ENCODE peak calls at places on chromosomes 4 and X, in five cellular contexts. One of them, this sample, is unnamed. For H3K27me3, the result is how much of the 10 kb centered on the place peaks cover.

GRCh38 chr4:110344165-110344564 is 131.8 kb upstream of the ENPEP start:
- DNase-seq in transverse colon: peak
- DNase-seq in CD8-positive, alpha-beta T cell: no peak
- DNase-seq in WERI-Rb-1: no peak
- DNase-seq in DND-41: peak
- DNase-seq in this sample: no peak

GRCh38 chrX:95076449-95076848 is 1402.4 kb downstream of the FAM133A start:
- DNase-seq in transverse colon: no peak
- DNase-seq in WERI-Rb-1: peak
- DNase-seq in DND-41: no peak
- DNase-seq in CD8-positive, alpha-beta T cell: no peak
- DNase-seq in this sample: no peak

GRCh38 chr4:155789391-155789790 is 30.6 kb downstream of the GUCY1B1 start:
- DNase-seq in WERI-Rb-1: no peak
- DNase-seq in DND-41: no peak
- DNase-seq in CD8-positive, alpha-beta T cell: no peak
- DNase-seq in transverse colon: no peak
- DNase-seq in this sample: no peak

GRCh38 chr4:85672959-85673358 is 198.0 kb downstream of the ARHGAP24 start:
- DNase-seq in WERI-Rb-1: no peak
- DNase-seq in DND-41: no peak
- DNase-seq in CD8-positive, alpha-beta T cell: no peak
- DNase-seq in transverse colon: no peak
- DNase-seq in this sample: no peak

GRCh38 chr4:188714907-188715306 is 575.7 kb downstream of the TRIML1 start:
- DNase-seq in WERI-Rb-1: no peak
- DNase-seq in transverse colon: no peak
- DNase-seq in DND-41: no peak
- DNase-seq in CD8-positive, alpha-beta T cell: no peak
- DNase-seq in this sample: no peak

GRCh38 chrX:39948564-39948963 is 149.2 kb downstream of the BCOR start:
- DNase-seq in DND-41: peak
- DNase-seq in CD8-positive, alpha-beta T cell: no peak
- DNase-seq in WERI-Rb-1: no peak
- DNase-seq in transverse colon: no peak
- DNase-seq in this sample: no peak

GRCh38 chr4:2362286-2363055 is 56.0 kb downstream of the ZFYVE28 start:
- DNase-seq in WERI-Rb-1: peak
- DNase-seq in DND-41: no peak
- DNase-seq in transverse colon: no peak
- DNase-seq in CD8-positive, alpha-beta T cell: no peak
- DNase-seq in this sample: no peak

GRCh38 chr4:47312170-47312569 is 151.3 kb downstream of the COMMD8 start:
- DNase-seq in CD8-positive, alpha-beta T cell: no peak
- DNase-seq in DND-41: no peak
- DNase-seq in transverse colon: no peak
- DNase-seq in WERI-Rb-1: no peak
- DNase-seq in this sample: no peak

GRCh38 chr4:138558886-138559285 is 316.7 kb upstream of the SLC7A11 start:
- DNase-seq in DND-41: no peak
- DNase-seq in CD8-positive, alpha-beta T cell: no peak
- DNase-seq in WERI-Rb-1: no peak
- DNase-seq in transverse colon: no peak
- DNase-seq in this sample: no peak

GRCh38 chr4:33262809-33263208 is 2542.6 kb downstream of the PCDH7 start:
- DNase-seq in DND-41: no peak
- DNase-seq in WERI-Rb-1: no peak
- DNase-seq in CD8-positive, alpha-beta T cell: no peak
- DNase-seq in transverse colon: no peak
- DNase-seq in this sample: no peak

GRCh38 chr4:163895369-163896005 is 401.0 kb downstream of the TMA16 start:
- DNase-seq in WERI-Rb-1: peak
- DNase-seq in CD8-positive, alpha-beta T cell: peak
- DNase-seq in DND-41: peak
- DNase-seq in transverse colon: no peak
- DNase-seq in this sample: no peak

GRCh38 chr4:88963817-88964216 is 93.2 kb downstream of the FAM13A start:
- DNase-seq in transverse colon: no peak
- DNase-seq in DND-41: no peak
- DNase-seq in CD8-positive, alpha-beta T cell: no peak
- DNase-seq in WERI-Rb-1: no peak
- DNase-seq in this sample: no peak

GRCh38 chr4:154491341-154491679 is 289 bp downstream of the DCHS2 start:
- DNase-seq in WERI-Rb-1: peak
- DNase-seq in transverse colon: peak
- DNase-seq in DND-41: no peak
- DNase-seq in CD8-positive, alpha-beta T cell: no peak
- DNase-seq in this sample: no peak

GRCh38 chrX:49155900-49156837 is 6.4 kb upstream of the MAGIX start:
- DNase-seq in WERI-Rb-1: peak
- DNase-seq in transverse colon: peak
- DNase-seq in DND-41: peak
- DNase-seq in CD8-positive, alpha-beta T cell: peak
- DNase-seq in this sample: peak

GRCh38 chr4:128686032-128686465 is 123.5 kb upstream of the JADE1 start:
- DNase-seq in WERI-Rb-1: no peak
- DNase-seq in CD8-positive, alpha-beta T cell: no peak
- DNase-seq in transverse colon: no peak
- DNase-seq in DND-41: no peak
- DNase-seq in this sample: no peak

GRCh38 chr4:77052352-77052751 is 23.4 kb downstream of the CCNI start:
- DNase-seq in DND-41: peak
- DNase-seq in WERI-Rb-1: peak
- DNase-seq in CD8-positive, alpha-beta T cell: peak
- DNase-seq in transverse colon: peak
- DNase-seq in this sample: peak

GRCh38 chr4:169984203-169984602 is 42.0 kb downstream of the MFAP3L start:
- DNase-seq in DND-41: no peak
- DNase-seq in CD8-positive, alpha-beta T cell: no peak
- DNase-seq in WERI-Rb-1: no peak
- DNase-seq in transverse colon: no peak
- DNase-seq in this sample: no peak

GRCh38 chrX:46917634-46918033 is 5.4 kb downstream of the JADE3 start:
- DNase-seq in transverse colon: no peak
- DNase-seq in WERI-Rb-1: no peak
- DNase-seq in CD8-positive, alpha-beta T cell: no peak
- DNase-seq in DND-41: no peak
- DNase-seq in this sample: no peak

GRCh38 chr4:172674811-172675210 is 493.8 kb upstream of the GALNT7 start:
- DNase-seq in transverse colon: no peak
- DNase-seq in DND-41: no peak
- DNase-seq in CD8-positive, alpha-beta T cell: no peak
- DNase-seq in WERI-Rb-1: no peak
- DNase-seq in this sample: no peak

GRCh38 chrX:26649534-26649933 is 433.6 kb downstream of the MAGEB5 start:
- DNase-seq in CD8-positive, alpha-beta T cell: no peak
- DNase-seq in transverse colon: no peak
- DNase-seq in DND-41: no peak
- DNase-seq in WERI-Rb-1: no peak
- DNase-seq in this sample: no peak

DNA sequence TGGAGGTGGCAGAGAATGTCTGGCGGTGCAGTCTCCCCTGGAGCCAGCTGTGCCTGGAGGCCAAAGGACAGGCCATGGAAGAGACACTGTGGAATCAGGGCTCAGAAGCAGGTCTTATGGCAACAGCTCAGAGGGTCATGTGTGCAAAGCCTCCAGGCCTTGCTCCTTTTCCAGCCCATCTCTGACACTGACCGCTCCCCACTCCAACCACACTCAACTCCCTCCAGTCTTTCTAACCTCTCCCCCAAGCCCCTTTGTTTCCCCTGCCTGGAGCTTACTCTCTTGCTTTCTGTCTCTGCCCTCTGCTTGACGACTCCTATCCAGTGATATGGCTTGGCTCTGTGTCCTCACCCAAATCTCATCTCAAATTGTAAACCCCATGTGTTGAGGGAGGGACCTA is 34.2 kb upstream of the CRMP1 start:
- DNase-seq in WERI-Rb-1: no peak
- DNase-seq in DND-41: no peak
- DNase-seq in CD8-positive, alpha-beta T cell: no peak
- DNase-seq in transverse colon: no peak
- DNase-seq in this sample: no peak
- H3K27me3 ChIP-seq in WERI-Rb-1: under half
- H3K27me3 ChIP-seq in DND-41: under half
- H3K27me3 ChIP-seq in CD8-positive, alpha-beta T cell: under half
- H3K27me3 ChIP-seq in transverse colon: under half
- H3K27me3 ChIP-seq in this sample: under half

DNA sequence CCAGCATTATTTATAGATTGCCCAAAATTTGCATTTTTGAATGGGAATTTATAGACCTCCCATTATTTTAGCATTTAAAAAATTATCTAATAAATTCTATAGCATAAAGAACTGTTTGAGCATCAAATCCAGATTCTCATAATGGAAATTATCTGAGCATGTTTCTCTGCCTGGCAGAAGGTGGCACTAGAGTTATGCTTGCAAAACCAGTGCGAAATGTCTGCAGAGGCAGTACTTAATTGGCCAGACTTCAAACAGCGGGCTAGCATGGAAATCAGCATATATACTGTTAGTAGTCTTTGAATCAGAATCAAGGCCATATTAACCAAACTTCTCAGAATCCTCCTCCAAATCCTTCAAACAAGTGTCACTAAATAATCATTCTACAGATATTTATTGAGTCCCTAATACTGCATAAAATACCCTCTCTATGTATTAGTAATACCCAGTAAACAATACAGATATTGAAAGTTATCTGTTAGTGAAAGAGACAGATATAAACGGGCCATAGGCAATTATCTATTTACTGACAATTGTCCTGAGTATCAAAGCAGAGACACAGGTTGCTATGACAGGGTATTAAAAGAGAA is 78.7 kb upstream of the DCLK2 start:
- DNase-seq in CD8-positive, alpha-beta T cell: no peak
- DNase-seq in DND-41: no peak
- DNase-seq in transverse colon: no peak
- DNase-seq in WERI-Rb-1: peak
- DNase-seq in this sample: no peak
- H3K27ac ChIP-seq in CD8-positive, alpha-beta T cell: no peak
- H3K27ac ChIP-seq in DND-41: no peak
- H3K27ac ChIP-seq in transverse colon: no peak
- H3K27ac ChIP-seq in WERI-Rb-1: no peak
- H3K27ac ChIP-seq in this sample: no peak

GRCh38 chrX:630922-631496 is 418 bp downstream of the SHOX start:
- DNase-seq in DND-41: no peak
- DNase-seq in WERI-Rb-1: no peak
- DNase-seq in transverse colon: no peak
- DNase-seq in CD8-positive, alpha-beta T cell: no peak
- DNase-seq in this sample: no peak
- H3K27me3 ChIP-seq in DND-41: under half
- H3K27me3 ChIP-seq in WERI-Rb-1: half or more
- H3K27me3 ChIP-seq in transverse colon: half or more
- H3K27me3 ChIP-seq in CD8-positive, alpha-beta T cell: under half
- H3K27me3 ChIP-seq in this sample: under half

GRCh38 chr4:168942985-168943384 is 67.1 kb downstream of the CBR4 start:
- DNase-seq in CD8-positive, alpha-beta T cell: no peak
- DNase-seq in WERI-Rb-1: no peak
- DNase-seq in transverse colon: no peak
- DNase-seq in DND-41: no peak
- DNase-seq in this sample: no peak

DNA sequence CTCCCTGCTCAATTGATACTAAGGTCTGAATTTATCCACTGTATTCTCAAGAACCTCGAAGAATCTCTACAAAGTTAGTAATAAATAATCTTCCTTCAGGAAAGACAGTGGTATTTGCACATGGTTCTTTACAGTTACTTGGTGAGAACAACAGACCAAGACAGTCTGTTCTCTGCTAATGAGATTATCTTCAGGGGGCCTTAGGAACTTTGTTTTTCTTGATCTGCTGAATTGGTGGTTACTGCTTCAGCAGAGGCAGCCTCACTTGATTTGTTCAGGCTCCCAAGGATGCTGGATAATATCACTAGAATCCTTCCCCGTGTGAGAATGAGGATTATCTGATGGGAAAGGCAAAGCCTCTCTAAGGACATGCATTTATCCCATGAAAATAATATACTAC is 64.8 kb downstream of the CBR4 start:
- DNase-seq in DND-41: no peak
- DNase-seq in CD8-positive, alpha-beta T cell: no peak
- DNase-seq in WERI-Rb-1: no peak
- DNase-seq in transverse colon: no peak
- DNase-seq in this sample: no peak
- H3K27ac ChIP-seq in DND-41: no peak
- H3K27ac ChIP-seq in CD8-positive, alpha-beta T cell: no peak
- H3K27ac ChIP-seq in WERI-Rb-1: no peak
- H3K27ac ChIP-seq in transverse colon: no peak
- H3K27ac ChIP-seq in this sample: no peak

DNA sequence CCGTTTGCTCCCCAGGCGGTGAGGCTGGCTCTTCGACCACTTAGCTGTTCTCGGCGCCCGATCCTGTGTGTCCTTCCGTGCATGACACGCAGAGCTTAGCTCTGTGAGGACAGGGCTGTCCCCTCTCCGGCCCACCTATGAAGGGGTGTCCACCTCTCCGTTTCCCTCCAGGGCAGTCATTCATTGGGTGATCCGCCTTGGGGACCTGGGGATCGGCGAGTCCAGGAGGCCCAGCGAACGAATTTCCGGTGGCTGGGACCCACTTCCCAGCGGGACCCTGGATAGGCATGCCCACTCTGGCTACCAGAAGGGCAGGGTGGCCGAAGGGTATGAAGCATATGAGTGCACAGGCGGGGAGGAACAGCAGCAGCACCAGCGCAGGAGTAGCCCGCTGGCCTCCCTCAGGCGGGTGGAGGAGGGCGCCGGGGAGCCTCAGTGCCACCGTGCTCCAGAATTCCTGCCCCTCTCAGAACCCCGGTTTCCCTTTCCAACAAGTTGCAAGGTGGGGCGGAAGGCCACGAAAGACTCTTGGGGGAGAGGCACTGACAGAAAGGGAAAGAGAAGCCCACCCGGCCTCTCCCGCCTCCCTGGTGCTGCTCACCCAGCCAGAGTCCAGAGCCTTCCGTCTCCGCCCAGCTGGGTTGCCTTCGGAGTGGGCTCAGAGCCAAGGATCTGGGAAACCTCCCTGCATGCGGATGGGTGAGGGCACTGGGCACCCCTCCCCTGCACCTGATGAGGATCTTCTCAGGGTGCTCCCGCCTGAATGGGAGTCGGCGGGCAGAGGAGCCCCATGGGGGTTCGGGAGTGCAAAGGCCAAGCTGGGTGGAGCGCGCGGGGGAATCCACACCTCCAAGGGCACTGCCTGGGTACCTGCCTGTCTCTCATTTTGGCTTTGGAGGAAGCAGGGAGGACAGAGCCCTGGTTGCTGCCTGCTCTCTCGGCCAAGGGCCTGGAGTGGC is 8.6 kb downstream of the HMX1 start:
- DNase-seq in transverse colon: no peak
- DNase-seq in WERI-Rb-1: no peak
- DNase-seq in CD8-positive, alpha-beta T cell: no peak
- DNase-seq in DND-41: no peak
- DNase-seq in this sample: no peak
- H3K27me3 ChIP-seq in transverse colon: half or more
- H3K27me3 ChIP-seq in WERI-Rb-1: under half
- H3K27me3 ChIP-seq in CD8-positive, alpha-beta T cell: under half
- H3K27me3 ChIP-seq in DND-41: under half
- H3K27me3 ChIP-seq in this sample: half or more